ENCODE peak calls at places on chromosome 6, in four cellular contexts. P is NCI-H2081 treated with DMSO at 0.1 percent for 48 hours; T is activated naive CD8-positive, alpha-beta T cell treated with anti-CD3 and anti-CD28 coated beads, Interleukin-2, amount 50 U/mL, for 24 hours; R is tibial nerve. J is an unnamed sample.

GRCh38 chr6:100968934-100969333 is 87.8 kb upstream of the ASCC3 start:
- DNase-seq in T (no peak), R (no peak), P (no peak), J (no peak)

GRCh38 chr6:84687487-84687886 is 76.9 kb downstream of the TBX18 start:
- DNase-seq in P (no peak), T (no peak), R (no peak), J (no peak)

GRCh38 chr6:26534681-26535465 is 3.3 kb upstream of the HMGN4 start:
- DNase-seq in T (no peak), R (no peak), P (no peak), J (no peak)

GRCh38 chr6:43916924-43917877 is 147.2 kb downstream of the VEGFA start:
- DNase-seq in R (peak), T (no peak), P (no peak), J (no peak)

GRCh38 chr6:68054776-68055175 is 580.3 kb upstream of the ADGRB3 start:
- DNase-seq in T (no peak), P (no peak), R (no peak), J (no peak)

GRCh38 chr6:108165714-108166663 is at the start of gene NR2E1:
- DNase-seq in R (no peak), T (peak), P (no peak), J (no peak)

GRCh38 chr6:129645371-129646139 is 64.4 kb downstream of the ARHGAP18 start:
- DNase-seq in T (no peak), R (no peak), P (no peak), J (no peak)

GRCh38 chr6:152244998-152245630 is 392.0 kb downstream of the SYNE1 start:
- DNase-seq in P (no peak), R (no peak), T (no peak), J (no peak)

GRCh38 chr6:115220760-115221159 is 839.9 kb downstream of the FRK start:
- DNase-seq in T (no peak), R (no peak), P (no peak), J (no peak)

GRCh38 chr6:142696689-142697088 is 248.3 kb downstream of the HIVEP2 start:
- DNase-seq in R (no peak), T (no peak), P (no peak), J (no peak)

GRCh38 chr6:163630575-163630974 is 216.1 kb downstream of the QKI start:
- DNase-seq in P (no peak), T (no peak), R (no peak), J (no peak)

J was measured in T-helper 1 cell.